ENCODE peak calls at places on chromosomes 6 and 20, in four cellular contexts. V is cardiac fibroblast, E is progenitor cell of endocrine pancreas, F is mesothelial cell of epicardium. J is an unnamed sample.

GRCh38 chr20:38229376-38230252 is 30.9 kb downstream of the KIAA1755 start:
- DNase-seq in F (no peak), E (no peak), V (peak; percentile 60), J (no peak)

GRCh38 chr20:48697845-48698491 is 129.8 kb downstream of the PREX1 start:
- DNase-seq in E (no peak), F (peak; percentile 87), V (peak; percentile 84), J (no peak)

GRCh38 chr20:24949756-24950127 is 673 bp downstream of the CST7 start:
- DNase-seq in E (no peak), F (no peak), V (no peak), J (peak; percentile 45)

GRCh38 chr6:112232845-112233256 is 21.5 kb downstream of the LAMA4 start:
- DNase-seq in E (no peak), F (no peak), V (peak; percentile 88), J (no peak)

GRCh38 chr6:157840776-157841175 is 17.7 kb downstream of the SNX9 start:
- DNase-seq in E (no peak), V (peak; percentile 62), F (no peak), J (no peak)

GRCh38 chr20:24993337-24994185 is 1.0 kb upstream of the APMAP start:
- DNase-seq in E (no peak), F (no peak), V (peak; percentile 67), J (no peak)

GRCh38 chr6:169183233-169183632 is 70.4 kb downstream of the THBS2 start:
- DNase-seq in F (no peak), E (no peak), V (no peak), J (no peak)

GRCh38 chr6:117906905-117907599 is at the start of gene SLC35F1:
- DNase-seq in F (peak; percentile 40), V (peak; percentile 26), E (peak; percentile 69), J (peak; percentile 76)

GRCh38 chr20:63642518-63643247 is 10.5 kb downstream of the STMN3 start:
- DNase-seq in F (no peak), V (no peak), E (no peak), J (no peak)

GRCh38 chr6:28207244-28208179 is 17.6 kb upstream of the ZSCAN9 start:
- DNase-seq in V (peak; percentile 37), F (no peak), E (no peak), J (no peak)

GRCh38 chr20:43938932-43939761 is 24.5 kb downstream of the TOX2 start:
- DNase-seq in E (no peak), F (no peak), V (peak; percentile 100), J (no peak)

DNA sequence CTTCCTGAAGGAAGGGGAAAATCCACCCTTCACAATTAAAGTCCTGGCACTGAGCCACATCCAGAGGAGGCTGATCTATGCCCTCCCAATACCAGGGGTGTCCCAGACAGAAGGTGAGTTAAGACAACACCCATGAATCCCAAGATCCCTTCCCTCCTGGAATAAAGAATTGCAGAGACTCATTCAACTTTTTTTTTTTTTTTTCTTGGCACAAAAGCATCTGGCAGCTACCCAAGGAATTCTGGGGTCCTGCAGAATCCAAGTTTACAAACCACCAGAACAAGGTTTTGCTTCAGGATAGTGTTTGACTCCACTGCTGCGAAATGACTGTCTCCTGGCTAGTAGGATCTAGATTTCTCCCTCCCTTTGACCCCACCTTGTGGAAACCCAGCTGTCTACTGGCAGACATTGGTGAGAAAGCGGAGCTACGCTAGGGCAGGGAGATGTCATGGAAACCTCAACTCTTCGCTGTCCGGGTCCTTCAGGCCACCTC is 37.4 kb downstream of the JAG1 start:
- DNase-seq in F (no peak), V (peak; percentile 65), E (no peak), J (no peak)
- TF ChIP-seq CTCF in F (no peak), V (no peak), E (no peak), J (no peak)

DNA sequence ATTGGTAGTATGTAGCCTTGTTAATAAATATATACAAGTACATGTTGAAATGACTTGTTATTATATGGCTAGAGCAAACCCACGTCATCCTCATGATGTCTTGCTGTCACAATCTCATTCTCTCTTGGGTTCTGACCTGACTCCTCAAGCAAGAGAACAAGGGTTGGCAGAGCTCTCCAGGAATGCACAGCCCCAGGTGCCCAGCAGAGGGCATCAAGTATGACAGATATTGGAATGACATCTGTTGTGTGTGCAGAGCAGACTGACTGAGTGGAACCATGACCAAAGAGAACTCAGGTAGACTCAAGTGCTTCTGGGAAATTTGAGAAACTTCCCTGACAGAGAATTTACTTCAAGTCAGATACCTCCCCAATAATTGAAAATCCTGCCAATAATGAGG is 90.6 kb downstream of the PAX1 start:
- DNase-seq in E (no peak), V (no peak), F (no peak), J (no peak)
- TF ChIP-seq CTCF in E (peak; percentile 30), V (no peak), F (no peak), J (peak; percentile 41)

DNA sequence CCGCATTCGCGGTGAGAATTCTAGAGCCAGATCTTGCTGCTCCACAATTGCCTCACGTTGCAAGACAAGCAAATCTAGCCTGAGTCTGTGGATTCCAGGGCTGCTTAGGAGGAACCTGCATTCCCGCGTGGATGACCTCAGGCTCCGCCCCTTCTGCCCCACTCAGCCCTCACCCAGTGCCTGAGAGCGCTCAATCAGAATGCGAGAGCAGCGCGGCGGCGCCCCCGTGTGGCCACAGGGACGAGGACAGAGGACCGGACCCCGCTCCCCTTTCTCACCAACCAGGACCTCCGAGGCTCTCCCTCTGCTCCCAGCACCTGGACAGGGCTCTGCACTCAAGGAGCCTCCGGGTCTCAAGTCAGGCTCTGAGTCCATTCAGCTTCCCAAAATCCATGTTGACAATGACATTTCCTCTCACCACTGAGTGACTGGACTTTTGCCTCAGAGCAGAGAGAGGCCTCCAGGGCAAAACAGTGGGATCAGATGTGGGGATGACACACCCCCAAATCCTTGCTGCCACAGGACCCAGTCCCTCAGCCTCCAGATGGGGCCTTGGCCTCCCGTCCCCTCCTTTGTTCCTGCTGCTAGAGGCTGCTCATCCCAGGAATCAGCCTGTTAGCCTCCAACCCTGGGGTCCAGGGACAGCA is 52.0 kb downstream of the RPP21 start:
- DNase-seq in E (peak; percentile 79), F (peak; percentile 71), V (peak; percentile 66), J (peak; percentile 82)
- TF ChIP-seq CTCF in E (peak; percentile 90), F (peak; percentile 77), V (peak; percentile 89), J (peak; percentile 92)

DNA sequence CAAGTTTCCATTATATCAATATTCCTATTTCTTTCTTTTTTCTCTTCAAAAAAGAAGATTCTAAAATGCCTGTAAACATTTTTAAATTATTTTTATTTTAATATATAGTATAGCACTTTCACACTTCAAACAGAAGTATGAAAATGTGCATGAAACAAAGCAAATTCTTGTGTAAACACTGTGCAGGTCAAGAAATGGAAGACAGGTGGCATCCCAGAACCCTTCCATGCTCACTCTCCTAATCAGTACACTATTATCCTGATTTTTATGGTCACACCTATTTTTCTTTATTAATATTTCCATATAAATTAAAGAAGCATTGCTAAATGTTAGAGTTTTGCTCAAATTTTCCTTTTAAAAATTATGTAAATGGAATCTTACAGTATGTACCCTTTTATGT is 561.6 kb upstream of the RNF217 start:
- DNase-seq in F (no peak), V (no peak), E (no peak), J (no peak)
- TF ChIP-seq CTCF in F (no peak), V (no peak), E (peak; percentile 11), J (peak; percentile 33)

GRCh38 chr6:166509193-166509592 is 77.3 kb downstream of the RAMACL start:
- DNase-seq in V (no peak), E (no peak), F (no peak), J (no peak)

GRCh38 chr6:166515072-166515810 is 71.2 kb downstream of the RAMACL start:
- DNase-seq in V (peak; percentile 94), E (no peak), F (no peak), J (no peak)

GRCh38 chr6:166511316-166511715 is 75.2 kb downstream of the RAMACL start:
- DNase-seq in V (no peak), F (no peak), E (no peak), J (no peak)

GRCh38 chr6:166514196-166514595 is 72.3 kb downstream of the RAMACL start:
- DNase-seq in E (no peak), V (no peak), F (no peak), J (no peak)

GRCh38 chr6:166512567-166512966 is 73.9 kb downstream of the RAMACL start:
- DNase-seq in V (no peak), E (no peak), F (no peak), J (no peak)
- TF ChIP-seq CTCF in V (no peak), E (no peak), F (no peak), J (no peak)

GRCh38 chr20:57244627-57245214 is 21.7 kb downstream of the BMP7 start:
- DNase-seq in F (no peak), V (no peak), E (no peak), J (no peak)
- TF ChIP-seq CTCF in F (no peak), V (no peak), E (no peak), J (no peak)

DNA sequence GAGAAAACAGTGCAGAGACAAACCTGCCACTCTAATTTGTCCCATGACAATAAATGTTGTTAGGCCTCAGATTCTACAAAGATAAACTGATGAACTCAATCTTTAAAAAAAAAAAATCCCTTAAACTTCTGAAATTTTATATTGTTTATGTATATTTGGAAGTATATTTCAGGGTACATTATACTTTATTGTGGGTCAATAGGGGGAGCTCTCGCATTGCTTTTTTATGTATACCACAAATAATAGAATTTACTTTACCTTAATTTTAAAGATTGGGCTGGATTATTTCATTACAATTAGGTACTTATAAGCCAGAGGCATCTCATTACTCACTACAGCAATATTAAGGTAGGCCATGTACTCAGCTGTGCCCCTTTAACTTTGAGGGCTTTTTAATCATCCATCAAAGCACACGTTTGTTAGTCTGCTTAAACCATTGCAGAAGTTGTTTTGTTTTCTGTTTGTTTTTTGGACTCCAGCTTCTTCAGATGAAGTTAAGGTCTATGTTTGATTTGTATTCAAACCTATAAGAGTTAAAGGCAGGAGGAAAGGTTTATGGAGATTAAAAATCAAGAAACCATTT is 56.3 kb upstream of the EYA4 start:
- DNase-seq in V (peak; percentile 60), F (no peak), E (no peak), J (no peak)
- TF ChIP-seq CTCF in V (peak; percentile 46), F (peak; percentile 73), E (peak; percentile 67), J (peak; percentile 78)

DNA sequence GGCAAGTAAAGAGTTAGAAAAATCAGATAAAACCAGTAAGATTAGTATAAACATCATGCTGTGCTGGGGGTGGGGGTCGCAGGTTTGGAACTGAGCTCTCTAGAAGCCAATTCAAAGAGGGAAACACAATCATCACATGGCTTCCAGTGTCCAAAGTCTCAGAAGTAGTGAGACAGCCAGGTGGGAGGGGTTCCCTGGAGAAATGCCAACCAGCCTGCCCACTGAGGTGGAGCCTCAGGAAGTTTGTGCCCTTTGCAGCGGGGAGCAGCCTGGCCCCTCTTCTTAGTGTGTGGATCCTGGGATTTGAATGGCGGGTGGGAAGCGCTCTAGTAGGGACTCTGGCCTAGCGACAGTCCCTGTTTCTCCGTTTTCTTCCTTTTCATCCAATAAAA is 21.4 kb downstream of the C6orf15 start:
- DNase-seq in E (no peak), V (no peak), F (no peak), J (no peak)
- TF ChIP-seq CTCF in E (no peak), V (no peak), F (no peak), J (no peak)

J was measured in type B pancreatic cell.